ENCODE peak calls at places on chromosomes 12 and 14, in nine cellular contexts. S is right atrium auricular region; N is activated T-cell treated with anti-CD3 and anti-CD28 coated beads, Interleukin-2, amount 50 U/mL, for 1 hour; B is islet precursor cell; A is Daoy; L is dermis blood vessel endothelial cell; K is endothelial cell; D is heart right ventricle; F is NAMALWA. J is an unnamed sample.

GRCh38 chr14:68690106-68690960 is 102.5 kb downstream of the ZFP36L1 start:
- DNase-seq in S (no peak), N (no peak), B (peak; percentile 50), A (no peak), L (no peak), K (no peak), D (no peak), F (no peak), J (no peak)

GRCh38 chr12:15996254-15996653 is 85.1 kb downstream of the DERA start:
- DNase-seq in S (no peak), N (no peak), B (peak; percentile 65), A (no peak), L (peak; percentile 4), K (no peak), D (no peak), F (peak; percentile 20), J (no peak)

GRCh38 chr14:104935955-104936354 is 11.3 kb downstream of the PLD4 start:
- DNase-seq in S (no peak), N (no peak), B (no peak), A (no peak), L (no peak), K (no peak), D (no peak), F (no peak), J (no peak)

GRCh38 chr12:58765076-58765475 is 155.2 kb downstream of the LRIG3 start:
- DNase-seq in S (no peak), N (no peak), B (no peak), A (no peak), L (no peak), K (no peak), D (no peak), F (no peak), J (no peak)

GRCh38 chr14:58637040-58637390 is 747 bp upstream of the DACT1 start:
- DNase-seq in S (peak; percentile 84), N (peak; percentile 40), B (peak; percentile 64), A (peak; percentile 76), L (peak; percentile 53), K (no peak), D (peak; percentile 25), F (no peak), J (no peak)

GRCh38 chr12:116773276-116773731 is 35.2 kb downstream of the RNFT2 start:
- DNase-seq in S (no peak), N (no peak), B (peak; percentile 77), A (no peak), L (peak; percentile 90), K (peak; percentile 57), D (no peak), F (no peak), J (peak; percentile 27)

GRCh38 chr14:86510503-86510902 is 980.6 kb downstream of the FLRT2 start:
- DNase-seq in S (no peak), N (no peak), B (no peak), A (peak; percentile 27), L (no peak), K (no peak), D (no peak), F (no peak), J (no peak)

GRCh38 chr12:119938049-119938667 is 50.9 kb upstream of the BICDL1 start:
- DNase-seq in S (peak; percentile 61), N (peak; percentile 70), B (peak; percentile 79), A (peak; percentile 61), L (peak; percentile 81), K (peak; percentile 70), D (no peak), F (peak; percentile 74), J (peak; percentile 64)

GRCh38 chr12:120514002-120514401 is 15.0 kb downstream of the COQ5 start:
- DNase-seq in S (no peak), N (no peak), B (no peak), A (no peak), L (no peak), K (no peak), D (no peak), F (no peak), J (no peak)

GRCh38 chr14:73209943-73210342 is 27.4 kb upstream of the PAPLN start:
- DNase-seq in S (no peak), N (no peak), B (no peak), A (no peak), L (peak; percentile 71), K (no peak), D (no peak), F (no peak), J (no peak)

GRCh38 chr12:105736498-105736897 is 402.3 kb downstream of the NUAK1 start:
- DNase-seq in S (no peak), N (no peak), B (peak; percentile 63), A (peak; percentile 38), L (peak; percentile 18), K (no peak), D (no peak), F (no peak), J (no peak)

GRCh38 chr12:124416516-124417395 is 121.9 kb downstream of the RFLNA start:
- DNase-seq in S (no peak), N (no peak), B (no peak), A (no peak), L (peak; percentile 47), K (no peak), D (no peak), F (no peak), J (no peak)

GRCh38 chr14:96117101-96117897 is 78.1 kb downstream of the C14orf132 start:
- DNase-seq in S (no peak), N (no peak), B (peak; percentile 86), A (peak; percentile 72), L (no peak), K (no peak), D (no peak), F (peak; percentile 28), J (no peak)

GRCh38 chr14:91732859-91733477 is 1.1 kb upstream of the CATSPERB start:
- DNase-seq in S (no peak), N (no peak), B (no peak), A (no peak), L (no peak), K (no peak), D (no peak), F (no peak), J (no peak)

GRCh38 chr12:45612044-45612794 is 117.3 kb upstream of the ARID2 start:
- DNase-seq in S (no peak), N (no peak), B (no peak), A (peak; percentile 16), L (peak; percentile 65), K (no peak), D (no peak), F (no peak), J (no peak)

GRCh38 chr12:100267603-100268281 is 765 bp downstream of the SCYL2 start:
- DNase-seq in S (no peak), N (no peak), B (no peak), A (no peak), L (peak; percentile 50), K (no peak), D (no peak), F (peak; percentile 45), J (no peak)

GRCh38 chr12:50728841-50729240 is 35.1 kb upstream of the ATF1 start:
- DNase-seq in S (no peak), N (no peak), B (no peak), A (no peak), L (no peak), K (no peak), D (no peak), F (no peak), J (no peak)

GRCh38 chr12:111841236-111841749 is 735 bp upstream of the MAPKAPK5 start:
- DNase-seq in S (no peak), N (no peak), B (no peak), A (no peak), L (peak; percentile 51), K (no peak), D (no peak), F (no peak), J (no peak)

GRCh38 chr14:68148276-68148675 is 328.7 kb downstream of the RAD51B start:
- DNase-seq in S (no peak), N (no peak), B (no peak), A (peak; percentile 38), L (no peak), K (no peak), D (no peak), F (no peak), J (no peak)

GRCh38 chr12:71046215-71046614 is 111.6 kb downstream of the TSPAN8 start:
- DNase-seq in S (no peak), N (no peak), B (no peak), A (peak; percentile 5), L (no peak), K (no peak), D (no peak), F (no peak), J (no peak)

GRCh38 chr12:21438643-21439042 is 1.2 kb downstream of the PYROXD1 start:
- DNase-seq in S (no peak), N (no peak), B (no peak), A (no peak), L (peak; percentile 23), K (no peak), D (no peak), F (peak; percentile 41), J (peak; percentile 3)

GRCh38 chr12:52063081-52063985 is 6.4 kb upstream of the ATG101 start:
- DNase-seq in S (no peak), N (peak; percentile 31), B (no peak), A (no peak), L (no peak), K (no peak), D (peak; percentile 68), F (no peak), J (no peak)

GRCh38 chr12:71846322-71846940 is 6.9 kb downstream of the TBC1D15 start:
- DNase-seq in S (no peak), N (no peak), B (no peak), A (peak; percentile 11), L (peak; percentile 68), K (no peak), D (no peak), F (peak; percentile 62), J (peak; percentile 48)

J was measured in OCI-LY7.